ENCODE peak calls at places on chromosomes 5 and 9, in ten cellular contexts. X is colonic mucosa; N is stimulated activated naive CD4-positive, alpha-beta T cell; S is NCI-H2029 treated with DMSO at 0.1 percent for 48 hours; O is DMS153; U is aorta; Y is central memory CD4-positive, alpha-beta T cell; K is fibroblast of lung; P is activated effector memory CD4-positive, alpha-beta T cell treated with Interleukin-2 at 50 U/mL for 16 hours; J is ACHN. E is an unnamed sample.

GRCh38 chr5:43121565-43122484 is 1.1 kb downstream of the ZNF131 start:
- DNase-seq in N (peak; percentile 86), S (peak; percentile 64), O (no peak), J (peak; percentile 52), P (no peak), K (peak; percentile 73), Y (no peak), U (no peak), X (peak; percentile 41), E (no peak)

GRCh38 chr9:129886226-129887174 is 51.2 kb downstream of the USP20 start:
- DNase-seq in J (no peak), Y (peak; percentile 83), N (peak; percentile 88), X (no peak), P (peak; percentile 54), U (peak; percentile 62), K (no peak), O (no peak), S (no peak), E (no peak)

GRCh38 chr5:139335811-139336210 is 5.8 kb upstream of the PAIP2 start:
- DNase-seq in S (no peak), Y (no peak), U (no peak), P (no peak), K (no peak), J (no peak), O (no peak), N (no peak), X (no peak), E (no peak)

GRCh38 chr9:105421154-105421553 is 26.7 kb upstream of the FSD1L start:
- DNase-seq in O (no peak), N (no peak), P (no peak), X (no peak), S (no peak), Y (no peak), K (no peak), U (no peak), J (no peak), E (no peak)

GRCh38 chr9:123825337-123825736 is 104.6 kb downstream of the DENND1A start:
- DNase-seq in K (peak; percentile 16), P (no peak), S (no peak), J (peak; percentile 14), O (no peak), N (no peak), U (no peak), Y (no peak), X (no peak), E (no peak)

GRCh38 chr5:157312492-157312891 is 46.6 kb downstream of the CYFIP2 start:
- DNase-seq in K (peak; percentile 53), J (peak; percentile 68), O (no peak), N (peak; percentile 64), P (peak; percentile 43), U (peak; percentile 56), X (peak; percentile 26), S (no peak), Y (peak; percentile 62), E (no peak)

GRCh38 chr5:109155625-109156024 is 254.1 kb downstream of the PJA2 start:
- DNase-seq in N (no peak), S (no peak), X (no peak), P (no peak), O (no peak), J (no peak), Y (no peak), K (no peak), U (no peak), E (no peak)

GRCh38 chr9:33750307-33750838 is 45.0 kb upstream of the PRSS3 start:
- DNase-seq in Y (no peak), N (no peak), X (peak; percentile 73), P (no peak), O (no peak), U (no peak), S (no peak), J (peak; percentile 18), K (no peak), E (no peak)

GRCh38 chr9:76562511-76562911 is 103.5 kb downstream of the GCNT1 start:
- DNase-seq in N (no peak), J (no peak), S (no peak), O (no peak), Y (no peak), P (no peak), K (peak; percentile 67), U (no peak), X (no peak), E (no peak)

GRCh38 chr5:144205141-144205551 is 34.5 kb downstream of the KCTD16 start:
- DNase-seq in X (no peak), O (no peak), N (no peak), J (peak; percentile 4), Y (no peak), K (peak; percentile 44), U (peak; percentile 55), S (peak; percentile 46), P (no peak), E (no peak)

GRCh38 chr5:96113170-96113939 is 151.7 kb upstream of the ELL2 start:
- DNase-seq in J (no peak), Y (no peak), K (no peak), X (no peak), P (no peak), O (no peak), S (no peak), U (peak; percentile 54), N (no peak), E (no peak)

GRCh38 chr5:9358961-9359686 is 186.8 kb downstream of the SEMA5A start:
- DNase-seq in N (no peak), X (no peak), Y (no peak), U (no peak), P (no peak), S (no peak), O (no peak), J (peak; percentile 12), K (peak; percentile 38), E (no peak)

GRCh38 chr9:86700601-86701000 is 246.7 kb downstream of the GAS1 start:
- DNase-seq in P (no peak), J (no peak), N (no peak), U (peak; percentile 71), K (peak; percentile 61), Y (no peak), S (no peak), X (no peak), O (no peak), E (no peak)

GRCh38 chr9:13278368-13279246 is 885 bp downstream of the MPDZ start:
- DNase-seq in U (peak; percentile 72), O (no peak), P (no peak), S (no peak), N (no peak), J (peak; percentile 66), K (peak; percentile 67), X (peak; percentile 20), Y (no peak), E (peak; percentile 64)

GRCh38 chr5:131810510-131811249 is 13.9 kb upstream of the FNIP1 start:
- DNase-seq in K (peak; percentile 34), J (peak; percentile 40), S (no peak), N (peak; percentile 14), X (no peak), P (no peak), U (no peak), Y (no peak), O (no peak), E (no peak)

GRCh38 chr9:9912459-9912858 is 700.3 kb downstream of the PTPRD start:
- DNase-seq in X (no peak), P (no peak), Y (no peak), N (no peak), K (peak; percentile 3), J (peak; percentile 39), U (no peak), O (no peak), S (no peak), E (peak; percentile 31)

GRCh38 chr9:127991757-127992274 is 11.0 kb upstream of the EEIG1 start:
- DNase-seq in O (no peak), U (no peak), P (no peak), K (no peak), J (no peak), Y (no peak), X (no peak), N (no peak), S (no peak), E (no peak)

GRCh38 chr9:91716815-91717214 is 233.2 kb downstream of the ROR2 start:
- DNase-seq in U (no peak), K (no peak), P (no peak), S (no peak), O (no peak), N (no peak), Y (no peak), J (no peak), X (no peak), E (no peak)

GRCh38 chr9:3794005-3794404 is 268.2 kb upstream of the RFX3 start:
- DNase-seq in P (no peak), S (peak; percentile 49), Y (no peak), J (no peak), N (no peak), U (no peak), K (peak; percentile 10), X (no peak), O (peak; percentile 76), E (peak; percentile 43)

GRCh38 chr9:115883467-115884329 is 269.9 kb upstream of the PAPPA start:
- DNase-seq in X (peak; percentile 23), K (peak; percentile 77), N (no peak), J (peak; percentile 20), O (peak; percentile 46), U (no peak), Y (no peak), S (peak; percentile 1), P (no peak), E (peak; percentile 44)

GRCh38 chr5:106093149-106093548 is 1577.6 kb downstream of the EFNA5 start:
- DNase-seq in X (no peak), J (no peak), S (no peak), O (no peak), U (no peak), P (no peak), N (no peak), Y (no peak), K (no peak), E (no peak)

GRCh38 chr9:134391319-134392231 is 65.3 kb downstream of the RXRA start:
- DNase-seq in N (peak; percentile 36), X (no peak), K (no peak), S (no peak), O (no peak), J (no peak), Y (peak; percentile 84), P (peak; percentile 64), U (no peak), E (no peak)

GRCh38 chr5:14753292-14753691 is 88.8 kb downstream of the OTULIN start:
- DNase-seq in P (no peak), O (no peak), Y (no peak), N (no peak), S (no peak), X (no peak), U (no peak), K (no peak), J (no peak), E (no peak)

GRCh38 chr9:131264231-131264630 is 12.1 kb downstream of the FAM78A start:
- DNase-seq in P (no peak), U (peak; percentile 48), O (no peak), N (peak; percentile 48), X (no peak), Y (no peak), J (no peak), K (no peak), S (no peak), E (no peak)

GRCh38 chr5:103894882-103895281 is 332.3 kb upstream of the NUDT12 start:
- DNase-seq in K (peak; percentile 4), P (no peak), J (no peak), O (no peak), X (no peak), Y (no peak), N (no peak), S (no peak), U (no peak), E (peak; percentile 84)

GRCh38 chr9:112360047-112360804 is 19.7 kb upstream of the HSDL2 start:
- DNase-seq in N (no peak), U (no peak), P (no peak), K (peak; percentile 16), J (no peak), O (no peak), Y (no peak), S (no peak), X (no peak), E (no peak)

GRCh38 chr9:17521456-17521855 is 57.4 kb upstream of the SH3GL2 start:
- DNase-seq in P (no peak), N (no peak), J (no peak), U (no peak), S (no peak), O (no peak), Y (no peak), K (no peak), X (no peak), E (peak; percentile 9)

GRCh38 chr9:91100878-91101450 is 260.8 kb downstream of the AUH start:
- DNase-seq in K (peak; percentile 63), J (no peak), P (no peak), Y (no peak), X (no peak), O (no peak), S (no peak), U (peak; percentile 60), N (no peak), E (no peak)

E was measured in NCI-H774.